ENCODE peak calls at places on chromosomes 6 and 20, in ten cellular contexts. One of them, this sample, is unnamed.

GRCh38 chr6:63576147-63576772 is 4.0 kb downstream of the LOC128125822 start:
- DNase-seq in K562: no peak
- DNase-seq in PC-3: no peak
- DNase-seq in HCT116: no peak
- DNase-seq in IMR-90: no peak
- DNase-seq in neuronal stem cell: no peak
- DNase-seq in neural progenitor cell: no peak
- DNase-seq in H9: no peak
- DNase-seq in H1: no peak
- DNase-seq in mesendoderm: no peak
- DNase-seq in this sample: no peak

GRCh38 chr6:129659590-129660345 is 50.2 kb downstream of the ARHGAP18 start:
- DNase-seq in K562: peak; percentile 73
- DNase-seq in PC-3: no peak
- DNase-seq in HCT116: no peak
- DNase-seq in IMR-90: peak; percentile 39
- DNase-seq in neuronal stem cell: no peak
- DNase-seq in neural progenitor cell: no peak
- DNase-seq in H9: no peak
- DNase-seq in H1: no peak
- DNase-seq in mesendoderm: peak; percentile 65
- DNase-seq in this sample: no peak

GRCh38 chr6:43871284-43871683 is 101.3 kb downstream of the VEGFA start:
- DNase-seq in K562: peak; percentile 27
- DNase-seq in PC-3: no peak
- DNase-seq in HCT116: no peak
- DNase-seq in IMR-90: no peak
- DNase-seq in neuronal stem cell: no peak
- DNase-seq in neural progenitor cell: no peak
- DNase-seq in H9: no peak
- DNase-seq in H1: no peak
- DNase-seq in mesendoderm: no peak
- DNase-seq in this sample: no peak

GRCh38 chr6:6818078-6818639 is 229.6 kb downstream of the LY86 start:
- DNase-seq in K562: no peak
- DNase-seq in PC-3: no peak
- DNase-seq in HCT116: no peak
- DNase-seq in IMR-90: no peak
- DNase-seq in neuronal stem cell: no peak
- DNase-seq in neural progenitor cell: no peak
- DNase-seq in H9: no peak
- DNase-seq in H1: no peak
- DNase-seq in mesendoderm: no peak
- DNase-seq in this sample: no peak

GRCh38 chr20:11891081-11891826 is 26.4 kb upstream of the BTBD3 start:
- DNase-seq in K562: peak; percentile 57
- DNase-seq in PC-3: peak; percentile 59
- DNase-seq in HCT116: no peak
- DNase-seq in IMR-90: peak; percentile 34
- DNase-seq in neuronal stem cell: peak; percentile 65
- DNase-seq in neural progenitor cell: peak; percentile 84
- DNase-seq in H9: peak; percentile 50
- DNase-seq in H1: no peak
- DNase-seq in mesendoderm: peak; percentile 57
- DNase-seq in this sample: peak; percentile 22

GRCh38 chr6:390914-391558 is 516 bp upstream of the IRF4 start:
- DNase-seq in K562: no peak
- DNase-seq in PC-3: no peak
- DNase-seq in HCT116: no peak
- DNase-seq in IMR-90: no peak
- DNase-seq in neuronal stem cell: peak; percentile 31
- DNase-seq in neural progenitor cell: peak; percentile 68
- DNase-seq in H9: peak; percentile 71
- DNase-seq in H1: no peak
- DNase-seq in mesendoderm: peak; percentile 68
- DNase-seq in this sample: no peak

GRCh38 chr20:53582574-53583351 is 10.9 kb downstream of the ZNF217 start:
- DNase-seq in K562: no peak
- DNase-seq in PC-3: peak; percentile 98
- DNase-seq in HCT116: no peak
- DNase-seq in IMR-90: peak; percentile 95
- DNase-seq in neuronal stem cell: no peak
- DNase-seq in neural progenitor cell: peak; percentile 39
- DNase-seq in H9: no peak
- DNase-seq in H1: no peak
- DNase-seq in mesendoderm: peak; percentile 49
- DNase-seq in this sample: peak; percentile 89

GRCh38 chr6:78831492-78831891 is 35.9 kb upstream of the IRAK1BP1 start:
- DNase-seq in K562: no peak
- DNase-seq in PC-3: no peak
- DNase-seq in HCT116: no peak
- DNase-seq in IMR-90: peak; percentile 3
- DNase-seq in neuronal stem cell: no peak
- DNase-seq in neural progenitor cell: no peak
- DNase-seq in H9: no peak
- DNase-seq in H1: no peak
- DNase-seq in mesendoderm: no peak
- DNase-seq in this sample: peak; percentile 92

GRCh38 chr6:53347250-53347920 is 1.4 kb downstream of the ELOVL5 start:
- DNase-seq in K562: peak; percentile 34
- DNase-seq in PC-3: peak; percentile 64
- DNase-seq in HCT116: no peak
- DNase-seq in IMR-90: peak; percentile 45
- DNase-seq in neuronal stem cell: peak; percentile 3
- DNase-seq in neural progenitor cell: no peak
- DNase-seq in H9: no peak
- DNase-seq in H1: no peak
- DNase-seq in mesendoderm: no peak
- DNase-seq in this sample: peak; percentile 41

GRCh38 chr6:30022189-30022588 is 38.9 kb upstream of the POLR1H start:
- DNase-seq in K562: no peak
- DNase-seq in PC-3: no peak
- DNase-seq in HCT116: no peak
- DNase-seq in IMR-90: no peak
- DNase-seq in neuronal stem cell: no peak
- DNase-seq in neural progenitor cell: no peak
- DNase-seq in H9: no peak
- DNase-seq in H1: no peak
- DNase-seq in mesendoderm: no peak
- DNase-seq in this sample: no peak

GRCh38 chr6:159819932-159820640 is 20.0 kb downstream of the PNLDC1 start:
- DNase-seq in K562: no peak
- DNase-seq in PC-3: no peak
- DNase-seq in HCT116: no peak
- DNase-seq in IMR-90: no peak
- DNase-seq in neuronal stem cell: no peak
- DNase-seq in neural progenitor cell: peak; percentile 11
- DNase-seq in H9: peak; percentile 57
- DNase-seq in H1: no peak
- DNase-seq in mesendoderm: no peak
- DNase-seq in this sample: no peak

GRCh38 chr20:38209054-38209675 is 44.1 kb upstream of the TGM2 start:
- DNase-seq in K562: no peak
- DNase-seq in PC-3: no peak
- DNase-seq in HCT116: no peak
- DNase-seq in IMR-90: no peak
- DNase-seq in neuronal stem cell: no peak
- DNase-seq in neural progenitor cell: no peak
- DNase-seq in H9: no peak
- DNase-seq in H1: no peak
- DNase-seq in mesendoderm: no peak
- DNase-seq in this sample: no peak

GRCh38 chr6:154868143-154868594 is 126.9 kb upstream of the TIAM2 start:
- DNase-seq in K562: peak; percentile 63
- DNase-seq in PC-3: peak; percentile 66
- DNase-seq in HCT116: peak; percentile 12
- DNase-seq in IMR-90: peak; percentile 76
- DNase-seq in neuronal stem cell: peak; percentile 54
- DNase-seq in neural progenitor cell: peak; percentile 78
- DNase-seq in H9: no peak
- DNase-seq in H1: no peak
- DNase-seq in mesendoderm: peak; percentile 78
- DNase-seq in this sample: peak; percentile 34

GRCh38 chr6:24926192-24926591 is 9.6 kb downstream of the RIPOR2 start:
- DNase-seq in K562: no peak
- DNase-seq in PC-3: peak; percentile 49
- DNase-seq in HCT116: no peak
- DNase-seq in IMR-90: no peak
- DNase-seq in neuronal stem cell: no peak
- DNase-seq in neural progenitor cell: no peak
- DNase-seq in H9: no peak
- DNase-seq in H1: no peak
- DNase-seq in mesendoderm: peak; percentile 31
- DNase-seq in this sample: no peak

GRCh38 chr20:34525709-34526416 is 9.6 kb downstream of the DYNLRB1 start:
- DNase-seq in K562: peak; percentile 19
- DNase-seq in PC-3: peak; percentile 100
- DNase-seq in HCT116: peak; percentile 93
- DNase-seq in IMR-90: peak; percentile 100
- DNase-seq in neuronal stem cell: no peak
- DNase-seq in neural progenitor cell: no peak
- DNase-seq in H9: no peak
- DNase-seq in H1: no peak
- DNase-seq in mesendoderm: peak; percentile 51
- DNase-seq in this sample: peak; percentile 98

DNA sequence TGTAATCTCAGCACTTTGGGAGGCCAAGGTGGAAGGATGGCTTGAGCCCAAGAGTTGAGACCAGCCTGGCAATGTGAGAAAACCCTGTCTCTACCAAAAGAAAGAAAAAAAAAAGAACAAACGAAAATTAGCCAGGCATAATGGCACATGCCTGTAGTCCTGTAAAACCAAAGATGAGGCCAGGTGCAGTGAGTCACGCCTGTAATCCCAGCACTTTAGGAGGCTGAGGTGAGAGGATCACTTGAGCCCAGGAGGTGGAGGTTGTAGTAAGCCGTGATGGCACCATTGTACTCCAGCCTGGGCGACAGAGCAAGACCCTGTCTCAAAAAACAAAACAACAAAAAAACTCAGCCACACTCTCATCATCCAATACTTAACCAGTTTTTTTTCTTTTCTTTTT is 32.5 kb upstream of the KIF3B start:
- DNase-seq in K562: no peak
- DNase-seq in PC-3: no peak
- DNase-seq in HCT116: no peak
- DNase-seq in IMR-90: no peak
- DNase-seq in neuronal stem cell: no peak
- DNase-seq in neural progenitor cell: no peak
- DNase-seq in H9: no peak
- DNase-seq in H1: no peak
- DNase-seq in mesendoderm: no peak
- DNase-seq in this sample: no peak
- H3K4me2 ChIP-seq in K562: no peak overlapping the region
- H3K4me2 ChIP-seq in PC-3: no peak overlapping the region
- H3K4me2 ChIP-seq in HCT116: peak overlapping the region; percentile 41
- H3K4me2 ChIP-seq in IMR-90: no peak overlapping the region
- H3K4me2 ChIP-seq in neuronal stem cell: no peak overlapping the region
- H3K4me2 ChIP-seq in neural progenitor cell: no peak overlapping the region
- H3K4me2 ChIP-seq in H9: no peak overlapping the region
- H3K4me2 ChIP-seq in H1: no peak overlapping the region
- H3K4me2 ChIP-seq in mesendoderm: no peak overlapping the region
- H3K4me2 ChIP-seq in this sample: no peak overlapping the region

DNA sequence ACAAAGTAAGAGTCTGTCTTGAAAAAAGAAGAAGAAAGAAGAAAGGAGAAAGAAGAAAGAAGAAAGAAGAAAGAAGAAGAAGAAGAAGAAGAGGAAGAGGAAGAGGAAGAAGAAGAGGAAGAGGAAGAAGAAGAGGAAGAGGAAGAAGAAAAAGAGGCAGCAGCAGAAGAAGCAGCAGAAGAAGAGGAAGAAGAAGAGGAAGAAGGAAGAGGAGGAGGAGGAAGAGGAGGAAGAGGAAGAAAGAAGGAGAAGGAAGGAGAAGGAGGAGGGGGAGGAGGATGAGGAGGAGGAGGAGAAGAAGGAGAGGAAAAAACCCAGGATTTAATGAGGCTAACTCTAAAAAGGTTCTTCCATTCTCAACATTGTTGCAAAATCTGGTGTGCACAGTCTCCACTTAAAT is 95.4 kb upstream of the PDE10A start:
- DNase-seq in K562: no peak
- DNase-seq in PC-3: no peak
- DNase-seq in HCT116: no peak
- DNase-seq in IMR-90: no peak
- DNase-seq in neuronal stem cell: no peak
- DNase-seq in neural progenitor cell: no peak
- DNase-seq in H9: no peak
- DNase-seq in H1: no peak
- DNase-seq in mesendoderm: no peak
- DNase-seq in this sample: no peak
- H3K9ac ChIP-seq in K562: no peak overlapping the region
- H3K9ac ChIP-seq in PC-3: no peak overlapping the region
- H3K9ac ChIP-seq in HCT116: no peak overlapping the region
- H3K9ac ChIP-seq in IMR-90: no peak overlapping the region
- H3K9ac ChIP-seq in neuronal stem cell: no peak overlapping the region
- H3K9ac ChIP-seq in neural progenitor cell: no peak overlapping the region
- H3K9ac ChIP-seq in H9: no peak overlapping the region
- H3K9ac ChIP-seq in H1: no peak overlapping the region
- H3K9ac ChIP-seq in mesendoderm: no peak overlapping the region
- H3K9ac ChIP-seq in this sample: no peak overlapping the region

DNA sequence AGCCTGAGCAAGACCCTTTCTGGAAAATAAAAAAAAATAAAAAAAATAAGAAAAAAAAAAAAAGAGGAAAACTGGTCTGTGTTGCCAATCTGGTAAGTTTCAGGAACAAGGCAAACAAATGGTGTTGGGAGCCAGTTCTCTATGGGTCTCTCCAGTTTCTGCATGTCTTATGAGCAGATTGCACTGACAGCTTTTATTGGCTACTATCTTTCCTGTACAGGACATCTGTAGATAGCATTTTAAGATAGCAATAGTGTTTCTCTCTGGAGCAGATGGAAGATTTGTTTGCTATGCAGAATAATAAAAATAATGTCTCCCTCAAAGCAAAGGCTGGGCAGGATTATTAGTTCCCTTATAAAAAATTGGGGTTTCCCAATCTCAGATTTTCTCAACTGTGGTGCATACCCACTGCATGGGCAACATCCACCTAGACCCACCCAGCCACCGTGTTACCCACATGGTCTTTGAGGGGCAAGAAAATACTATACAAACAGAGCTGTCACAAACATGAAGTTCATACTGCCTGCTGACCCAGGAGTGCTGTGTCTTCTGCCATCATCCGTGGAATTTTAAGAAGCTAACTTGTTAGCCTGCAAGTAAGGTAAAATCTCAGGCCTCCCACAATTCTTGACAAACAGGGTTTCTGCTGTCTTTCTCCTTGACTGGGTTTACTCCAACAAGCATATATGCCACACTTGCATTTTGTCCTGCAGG is 9.5 kb downstream of the GMDS start:
- DNase-seq in K562: no peak
- DNase-seq in PC-3: no peak
- DNase-seq in HCT116: no peak
- DNase-seq in IMR-90: no peak
- DNase-seq in neuronal stem cell: no peak
- DNase-seq in neural progenitor cell: no peak
- DNase-seq in H9: no peak
- DNase-seq in H1: no peak
- DNase-seq in mesendoderm: no peak
- DNase-seq in this sample: no peak
- H3K4me2 ChIP-seq in K562: no peak overlapping the region
- H3K4me2 ChIP-seq in PC-3: peak overlapping the region; percentile 45
- H3K4me2 ChIP-seq in HCT116: no peak overlapping the region
- H3K4me2 ChIP-seq in IMR-90: no peak overlapping the region
- H3K4me2 ChIP-seq in neuronal stem cell: no peak overlapping the region
- H3K4me2 ChIP-seq in neural progenitor cell: no peak overlapping the region
- H3K4me2 ChIP-seq in H9: no peak overlapping the region
- H3K4me2 ChIP-seq in H1: no peak overlapping the region
- H3K4me2 ChIP-seq in mesendoderm: no peak overlapping the region
- H3K4me2 ChIP-seq in this sample: no peak overlapping the region

GRCh38 chr6:16523550-16524379 is 237.5 kb downstream of the ATXN1 start:
- DNase-seq in K562: no peak
- DNase-seq in PC-3: no peak
- DNase-seq in HCT116: no peak
- DNase-seq in IMR-90: peak; percentile 93
- DNase-seq in neuronal stem cell: no peak
- DNase-seq in neural progenitor cell: no peak
- DNase-seq in H9: no peak
- DNase-seq in H1: no peak
- DNase-seq in mesendoderm: peak; percentile 40
- DNase-seq in this sample: peak; percentile 99
- H3K9ac ChIP-seq in K562: no peak overlapping the region
- H3K9ac ChIP-seq in PC-3: no peak overlapping the region
- H3K9ac ChIP-seq in HCT116: no peak overlapping the region
- H3K9ac ChIP-seq in IMR-90: no peak overlapping the region
- H3K9ac ChIP-seq in neuronal stem cell: no peak overlapping the region
- H3K9ac ChIP-seq in neural progenitor cell: no peak overlapping the region
- H3K9ac ChIP-seq in H9: no peak overlapping the region
- H3K9ac ChIP-seq in H1: no peak overlapping the region
- H3K9ac ChIP-seq in mesendoderm: no peak overlapping the region
- H3K9ac ChIP-seq in this sample: peak overlapping the region; percentile 85